ENCODE peak calls at places on chromosome 1, in seven cellular contexts. P is GM23338, Q is transverse colon, H is hepatocyte, N is astrocyte, S is heart left ventricle, G is body of pancreas. W is an unnamed sample.

GRCh38 chr1:165831146-165831545 is 3.7 kb downstream of the UCK2 start:
- DNase-seq in P (no peak), Q (no peak), H (no peak), N (no peak), S (no peak), G (no peak), W (no peak)

GRCh38 chr1:66262233-66262632 is 271.7 kb upstream of the SGIP1 start:
- DNase-seq in P (no peak), Q (peak; percentile 49), H (peak; percentile 64), N (peak; percentile 69), S (no peak), G (no peak), W (no peak)

GRCh38 chr1:117795190-117795589 is 134.2 kb downstream of the GDAP2 start:
- DNase-seq in P (no peak), Q (no peak), H (no peak), N (peak; percentile 87), S (peak; percentile 66), G (peak; percentile 17), W (no peak)

GRCh38 chr1:223334156-223334555 is 29.8 kb downstream of the SUSD4 start:
- DNase-seq in P (no peak), Q (no peak), H (no peak), N (no peak), S (no peak), G (no peak), W (no peak)

GRCh38 chr1:9651565-9652378 is at the start of gene PIK3CD:
- DNase-seq in P (peak; percentile 84), Q (no peak), H (peak; percentile 52), N (peak; percentile 44), S (no peak), G (no peak), W (no peak)

GRCh38 chr1:27727126-27727525 is 1.4 kb downstream of the FAM76A start:
- DNase-seq in P (no peak), Q (no peak), H (no peak), N (peak; percentile 18), S (no peak), G (no peak), W (no peak)

GRCh38 chr1:228782662-228783414 is 47.6 kb downstream of the RHOU start:
- DNase-seq in P (no peak), Q (peak; percentile 70), H (peak; percentile 89), N (no peak), S (no peak), G (peak; percentile 79), W (no peak)

GRCh38 chr1:198918920-198919319 is 280.1 kb downstream of the PTPRC start:
- DNase-seq in P (no peak), Q (no peak), H (no peak), N (no peak), S (no peak), G (no peak), W (no peak)

GRCh38 chr1:9691726-9692125 is 40.2 kb downstream of the PIK3CD start:
- DNase-seq in P (no peak), Q (no peak), H (no peak), N (no peak), S (no peak), G (no peak), W (no peak)

DNA sequence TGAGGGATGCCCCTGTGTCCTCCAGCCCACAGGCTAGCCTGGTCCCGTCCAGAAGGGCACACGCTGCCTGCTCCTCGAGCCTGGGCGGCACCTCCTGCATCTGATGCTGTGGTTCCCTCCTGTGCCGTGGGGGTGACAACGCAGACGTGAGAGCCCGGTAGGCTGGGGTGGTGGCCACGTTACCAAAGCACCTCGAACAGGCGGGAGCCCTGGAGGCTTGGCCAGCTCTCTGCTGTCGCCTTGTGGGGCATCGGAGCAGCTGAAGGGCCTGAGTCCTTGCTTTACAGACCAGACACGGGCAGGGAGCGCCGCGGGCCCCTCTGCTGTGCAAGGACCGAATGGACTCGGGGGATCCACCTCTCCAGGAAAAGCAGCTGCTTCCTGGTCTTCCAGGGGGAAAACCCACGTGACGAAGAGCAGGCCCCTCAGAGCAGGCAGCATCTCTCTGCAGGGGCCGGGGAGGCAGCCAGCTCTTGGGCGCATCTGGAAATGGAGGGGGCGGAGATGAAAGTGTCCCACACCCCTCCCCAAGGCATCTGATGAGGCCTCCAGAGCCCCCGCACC is 133.3 kb downstream of the NPHP4 start:
- DNase-seq in P (peak; percentile 6), Q (no peak), H (no peak), N (no peak), S (no peak), G (no peak), W (no peak)
- TF ChIP-seq CTCF in P (no peak), Q (no peak), H (no peak), N (no peak), S (no peak), G (no peak), W (no peak)

DNA sequence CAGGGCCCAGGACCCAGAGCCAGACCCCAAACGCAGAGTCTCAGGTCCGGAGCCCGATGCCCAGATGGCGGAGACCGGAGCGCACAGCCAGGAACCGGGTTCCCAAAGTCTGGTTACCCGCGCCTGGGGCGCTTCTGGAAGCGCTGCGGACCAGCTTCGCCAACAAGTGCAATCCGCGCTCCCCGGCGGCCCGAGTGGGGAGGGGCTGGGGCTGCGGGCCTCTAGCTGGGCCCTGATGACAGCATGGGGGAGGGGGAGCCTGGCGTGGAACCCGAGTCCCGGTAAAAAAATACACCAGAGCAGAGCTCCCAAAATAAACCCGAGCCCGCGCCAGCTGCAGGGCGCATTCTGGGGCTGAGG is 494 bp downstream of the NT5C1A start:
- DNase-seq in P (peak; percentile 63), Q (no peak), H (peak; percentile 25), N (no peak), S (peak; percentile 77), G (peak; percentile 69), W (no peak)
- H3K4me1 ChIP-seq in P (peaks cover 5% of the 10 kb centered on the region), Q (peaks cover 14% of the 10 kb centered on the region), H (peaks cover 6% of the 10 kb centered on the region), N (peaks cover 6% of the 10 kb centered on the region), S (peaks cover 32% of the 10 kb centered on the region), G (peaks cover 25% of the 10 kb centered on the region), W (peaks cover 7% of the 10 kb centered on the region)

GRCh38 chr1:108955881-108956280 is 7.4 kb downstream of the CLCC1 start:
- DNase-seq in P (no peak), Q (no peak), H (no peak), N (no peak), S (no peak), G (no peak), W (no peak)
- H3K4me3 ChIP-seq in P (no peak overlapping the region), Q (no peak overlapping the region), H (no peak overlapping the region), N (no peak overlapping the region), S (no peak overlapping the region), G (no peak overlapping the region), W (no peak overlapping the region)

GRCh38 chr1:35058990-35059389 is 20.2 kb upstream of the ZMYM1 start:
- DNase-seq in P (no peak), Q (no peak), H (no peak), N (no peak), S (no peak), G (no peak), W (no peak)
- TF ChIP-seq CTCF in P (no peak), Q (no peak), H (no peak), N (no peak), S (no peak), G (no peak), W (no peak)

GRCh38 chr1:183100575-183100974 is 77.4 kb downstream of the LAMC1 start:
- DNase-seq in P (no peak), Q (no peak), H (no peak), N (no peak), S (no peak), G (no peak), W (no peak)
- H3K4me1 ChIP-seq in P (peaks cover 53% of the 10 kb centered on the region), Q (peaks cover 28% of the 10 kb centered on the region), H (peaks cover 45% of the 10 kb centered on the region), N (peaks cover 27% of the 10 kb centered on the region), S (peaks cover 87% of the 10 kb centered on the region), G (peaks cover 25% of the 10 kb centered on the region), W (peaks cover 34% of the 10 kb centered on the region)